ENCODE peak calls at places on chromosomes 16 and 17, in eight cellular contexts. E is naive B cell; Z is stimulated activated naive CD4-positive, alpha-beta T cell; S is HS-27A; Q is activated T-helper 9 cell treated with anti-CD3 and anti-CD28 coated beads, Interleukin-2, amount 50 U/mL, for 16 hours; F is T47D; R is right lobe of liver; J is neural progenitor cell. G is an unnamed sample.

GRCh38 chr17:45312477-45313418 is 4.1 kb downstream of the MAP3K14 start:
- DNase-seq in E (no peak), Z (no peak), S (no peak), Q (no peak), F (no peak), R (no peak), J (no peak), G (no peak)

GRCh38 chr17:57502696-57503307 is 242.3 kb downstream of the CCDC182 start:
- DNase-seq in E (no peak), Z (no peak), S (no peak), Q (no peak), F (no peak), R (no peak), J (no peak), G (no peak)

GRCh38 chr17:43405861-43406260 is 7.1 kb downstream of the ARL4D start:
- DNase-seq in E (no peak), Z (no peak), S (no peak), Q (no peak), F (no peak), R (no peak), J (no peak), G (no peak)

GRCh38 chr16:58197314-58198012 is 443 bp downstream of the CSNK2A2 start:
- DNase-seq in E (no peak), Z (no peak), S (no peak), Q (no peak), F (no peak), R (no peak), J (peak), G (no peak)

GRCh38 chr16:10113248-10113647 is 69.0 kb downstream of the GRIN2A start:
- DNase-seq in E (no peak), Z (no peak), S (no peak), Q (no peak), F (no peak), R (no peak), J (no peak), G (no peak)

GRCh38 chr17:36524428-36524876 is 10.2 kb downstream of the MYO19 start:
- DNase-seq in E (no peak), Z (no peak), S (no peak), Q (no peak), F (no peak), R (no peak), J (no peak), G (no peak)

GRCh38 chr17:78031435-78031834 is 72.9 kb downstream of the TNRC6C start:
- DNase-seq in E (no peak), Z (no peak), S (no peak), Q (no peak), F (no peak), R (no peak), J (no peak), G (no peak)

GRCh38 chr17:8222630-8223355 is 12.4 kb upstream of the AURKB start:
- DNase-seq in E (peak), Z (peak), S (peak), Q (peak), F (no peak), R (peak), J (peak), G (peak)

GRCh38 chr16:69397821-69398521 is 12.2 kb upstream of the TERF2 start:
- DNase-seq in E (no peak), Z (no peak), S (peak), Q (no peak), F (no peak), R (no peak), J (peak), G (peak)

GRCh38 chr17:78737332-78737731 is 44.7 kb downstream of the CYTH1 start:
- DNase-seq in E (no peak), Z (no peak), S (no peak), Q (no peak), F (no peak), R (no peak), J (no peak), G (peak)

GRCh38 chr17:4940625-4941021 is 555 bp downstream of the RNF167 start:
- DNase-seq in E (no peak), Z (peak), S (no peak), Q (peak), F (no peak), R (no peak), J (no peak), G (no peak)

GRCh38 chr17:20072692-20072992 is 63.5 kb downstream of the SPECC1 start:
- DNase-seq in E (no peak), Z (no peak), S (no peak), Q (no peak), F (no peak), R (no peak), J (no peak), G (no peak)